ENCODE peak calls at places on chromosomes 5 and 9, in seven cellular contexts. One of them, this sample, is unnamed.

GRCh38 chr5:171386861-171387254 is 791 bp upstream of the NPM1 start:
- DNase-seq in stimulated activated CD8-positive, alpha-beta memory T cell treated with anti-CD3 and anti-CD28 coated beads, Interleukin-15, amount 100 ng/mL, for 1 hour: no peak
- DNase-seq in endodermal cell: peak
- DNase-seq in left cardiac atrium: no peak
- DNase-seq in GM23248: no peak
- DNase-seq in fibroblast of mammary gland: no peak
- DNase-seq in left lung: no peak
- DNase-seq in this sample: no peak

GRCh38 chr9:130186839-130187522 is 14.8 kb downstream of the NCS1 start:
- DNase-seq in stimulated activated CD8-positive, alpha-beta memory T cell treated with anti-CD3 and anti-CD28 coated beads, Interleukin-15, amount 100 ng/mL, for 1 hour: no peak
- DNase-seq in endodermal cell: peak
- DNase-seq in left cardiac atrium: peak
- DNase-seq in GM23248: peak
- DNase-seq in fibroblast of mammary gland: peak
- DNase-seq in left lung: peak
- DNase-seq in this sample: peak

GRCh38 chr5:137264573-137264972 is 234.6 kb downstream of the SPOCK1 start:
- DNase-seq in stimulated activated CD8-positive, alpha-beta memory T cell treated with anti-CD3 and anti-CD28 coated beads, Interleukin-15, amount 100 ng/mL, for 1 hour: no peak
- DNase-seq in endodermal cell: no peak
- DNase-seq in left cardiac atrium: no peak
- DNase-seq in GM23248: peak
- DNase-seq in fibroblast of mammary gland: peak
- DNase-seq in left lung: no peak
- DNase-seq in this sample: peak

GRCh38 chr9:1094749-1095148 is 44.6 kb downstream of the DMRT2 start:
- DNase-seq in stimulated activated CD8-positive, alpha-beta memory T cell treated with anti-CD3 and anti-CD28 coated beads, Interleukin-15, amount 100 ng/mL, for 1 hour: no peak
- DNase-seq in endodermal cell: no peak
- DNase-seq in left cardiac atrium: no peak
- DNase-seq in GM23248: no peak
- DNase-seq in fibroblast of mammary gland: no peak
- DNase-seq in left lung: no peak
- DNase-seq in this sample: no peak

GRCh38 chr5:149247726-149248125 is 23.9 kb upstream of the AFAP1L1 start:
- DNase-seq in stimulated activated CD8-positive, alpha-beta memory T cell treated with anti-CD3 and anti-CD28 coated beads, Interleukin-15, amount 100 ng/mL, for 1 hour: no peak
- DNase-seq in endodermal cell: no peak
- DNase-seq in left cardiac atrium: no peak
- DNase-seq in GM23248: no peak
- DNase-seq in fibroblast of mammary gland: no peak
- DNase-seq in left lung: no peak
- DNase-seq in this sample: no peak

GRCh38 chr5:45491368-45491767 is 204.8 kb downstream of the HCN1 start:
- DNase-seq in stimulated activated CD8-positive, alpha-beta memory T cell treated with anti-CD3 and anti-CD28 coated beads, Interleukin-15, amount 100 ng/mL, for 1 hour: no peak
- DNase-seq in endodermal cell: no peak
- DNase-seq in left cardiac atrium: no peak
- DNase-seq in GM23248: no peak
- DNase-seq in fibroblast of mammary gland: no peak
- DNase-seq in left lung: no peak
- DNase-seq in this sample: no peak

GRCh38 chr9:15276328-15276969 is 30.6 kb downstream of the TTC39B start:
- DNase-seq in stimulated activated CD8-positive, alpha-beta memory T cell treated with anti-CD3 and anti-CD28 coated beads, Interleukin-15, amount 100 ng/mL, for 1 hour: no peak
- DNase-seq in endodermal cell: no peak
- DNase-seq in left cardiac atrium: no peak
- DNase-seq in GM23248: no peak
- DNase-seq in fibroblast of mammary gland: no peak
- DNase-seq in left lung: no peak
- DNase-seq in this sample: no peak

GRCh38 chr5:174222891-174223290 is 177.4 kb downstream of the NSG2 start:
- DNase-seq in stimulated activated CD8-positive, alpha-beta memory T cell treated with anti-CD3 and anti-CD28 coated beads, Interleukin-15, amount 100 ng/mL, for 1 hour: no peak
- DNase-seq in endodermal cell: peak
- DNase-seq in left cardiac atrium: no peak
- DNase-seq in GM23248: no peak
- DNase-seq in fibroblast of mammary gland: no peak
- DNase-seq in left lung: no peak
- DNase-seq in this sample: no peak

GRCh38 chr9:133111461-133112360 is 9.3 kb downstream of the RALGDS start:
- DNase-seq in stimulated activated CD8-positive, alpha-beta memory T cell treated with anti-CD3 and anti-CD28 coated beads, Interleukin-15, amount 100 ng/mL, for 1 hour: no peak
- DNase-seq in endodermal cell: no peak
- DNase-seq in left cardiac atrium: peak
- DNase-seq in GM23248: no peak
- DNase-seq in fibroblast of mammary gland: no peak
- DNase-seq in left lung: peak
- DNase-seq in this sample: no peak